ENCODE peak calls at places on chromosomes 1 and 21, in ten cellular contexts. One of them, this sample, is unnamed. For H3K9me3, the result is how much of the 10 kb centered on the place peaks cover.

GRCh38 chr1:234778215-234779159 is 168.5 kb upstream of the IRF2BP2 start:
- DNase-seq in neural progenitor cell: peak
- DNase-seq in OCI-LY7: no peak
- DNase-seq in SK-N-SH: no peak
- DNase-seq in H1: no peak
- DNase-seq in PC-9: no peak
- DNase-seq in GM23248: no peak
- DNase-seq in neuronal stem cell: no peak
- DNase-seq in PC-3: peak
- DNase-seq in fibroblast of lung: no peak
- DNase-seq in this sample: no peak

GRCh38 chr1:229862017-229862774 is 204.8 kb upstream of the GALNT2 start:
- DNase-seq in neural progenitor cell: peak
- DNase-seq in OCI-LY7: no peak
- DNase-seq in SK-N-SH: no peak
- DNase-seq in H1: peak
- DNase-seq in PC-9: no peak
- DNase-seq in GM23248: no peak
- DNase-seq in neuronal stem cell: peak
- DNase-seq in PC-3: no peak
- DNase-seq in fibroblast of lung: peak
- DNase-seq in this sample: no peak

GRCh38 chr21:40270134-40270533 is 402.9 kb downstream of the PCP4 start:
- DNase-seq in neural progenitor cell: no peak
- DNase-seq in OCI-LY7: no peak
- DNase-seq in SK-N-SH: no peak
- DNase-seq in H1: no peak
- DNase-seq in PC-9: no peak
- DNase-seq in GM23248: no peak
- DNase-seq in neuronal stem cell: no peak
- DNase-seq in PC-3: no peak
- DNase-seq in fibroblast of lung: no peak
- DNase-seq in this sample: no peak

GRCh38 chr1:197618065-197618464 is 157.2 kb downstream of the DENND1B start:
- DNase-seq in neural progenitor cell: no peak
- DNase-seq in OCI-LY7: no peak
- DNase-seq in SK-N-SH: no peak
- DNase-seq in H1: no peak
- DNase-seq in PC-9: no peak
- DNase-seq in GM23248: peak
- DNase-seq in neuronal stem cell: no peak
- DNase-seq in PC-3: no peak
- DNase-seq in fibroblast of lung: peak
- DNase-seq in this sample: no peak

GRCh38 chr1:41313661-41314131 is 47.5 kb upstream of the FOXO6 start:
- DNase-seq in neural progenitor cell: peak
- DNase-seq in OCI-LY7: peak
- DNase-seq in SK-N-SH: peak
- DNase-seq in H1: peak
- DNase-seq in PC-9: no peak
- DNase-seq in GM23248: peak
- DNase-seq in neuronal stem cell: no peak
- DNase-seq in PC-3: peak
- DNase-seq in fibroblast of lung: peak
- DNase-seq in this sample: no peak

GRCh38 chr1:26239936-26240335 is 5.9 kb downstream of the CEP85 start:
- DNase-seq in neural progenitor cell: no peak
- DNase-seq in OCI-LY7: no peak
- DNase-seq in SK-N-SH: no peak
- DNase-seq in H1: no peak
- DNase-seq in PC-9: no peak
- DNase-seq in GM23248: peak
- DNase-seq in neuronal stem cell: no peak
- DNase-seq in PC-3: no peak
- DNase-seq in fibroblast of lung: peak
- DNase-seq in this sample: no peak

GRCh38 chr1:172322219-172323061 is 98.0 kb upstream of the C1orf105 start:
- DNase-seq in neural progenitor cell: no peak
- DNase-seq in OCI-LY7: no peak
- DNase-seq in SK-N-SH: peak
- DNase-seq in H1: no peak
- DNase-seq in PC-9: peak
- DNase-seq in GM23248: peak
- DNase-seq in neuronal stem cell: no peak
- DNase-seq in PC-3: peak
- DNase-seq in fibroblast of lung: peak
- DNase-seq in this sample: peak

GRCh38 chr1:111967886-111968285 is 21.6 kb downstream of the KCND3 start:
- DNase-seq in neural progenitor cell: no peak
- DNase-seq in OCI-LY7: no peak
- DNase-seq in SK-N-SH: no peak
- DNase-seq in H1: no peak
- DNase-seq in PC-9: no peak
- DNase-seq in GM23248: no peak
- DNase-seq in neuronal stem cell: no peak
- DNase-seq in PC-3: no peak
- DNase-seq in fibroblast of lung: no peak
- DNase-seq in this sample: no peak

GRCh38 chr21:25732091-25732760 is 2.5 kb downstream of the ATP5PF start:
- DNase-seq in neural progenitor cell: no peak
- DNase-seq in OCI-LY7: no peak
- DNase-seq in SK-N-SH: no peak
- DNase-seq in H1: no peak
- DNase-seq in PC-9: no peak
- DNase-seq in GM23248: no peak
- DNase-seq in neuronal stem cell: no peak
- DNase-seq in PC-3: peak
- DNase-seq in fibroblast of lung: no peak
- DNase-seq in this sample: no peak

GRCh38 chr1:200257235-200257634 is 152.6 kb downstream of the ZNF281 start:
- DNase-seq in neural progenitor cell: no peak
- DNase-seq in OCI-LY7: no peak
- DNase-seq in SK-N-SH: no peak
- DNase-seq in H1: no peak
- DNase-seq in PC-9: no peak
- DNase-seq in GM23248: no peak
- DNase-seq in neuronal stem cell: no peak
- DNase-seq in PC-3: no peak
- DNase-seq in fibroblast of lung: no peak
- DNase-seq in this sample: no peak

GRCh38 chr1:156498447-156499193 is 2.0 kb downstream of the MEF2D start:
- DNase-seq in neural progenitor cell: no peak
- DNase-seq in OCI-LY7: peak
- DNase-seq in SK-N-SH: no peak
- DNase-seq in H1: no peak
- DNase-seq in PC-9: peak
- DNase-seq in GM23248: peak
- DNase-seq in neuronal stem cell: no peak
- DNase-seq in PC-3: peak
- DNase-seq in fibroblast of lung: peak
- DNase-seq in this sample: peak

GRCh38 chr1:10122926-10123325 is 87.4 kb upstream of the KIF1B start:
- DNase-seq in neural progenitor cell: no peak
- DNase-seq in OCI-LY7: no peak
- DNase-seq in SK-N-SH: no peak
- DNase-seq in H1: no peak
- DNase-seq in PC-9: peak
- DNase-seq in GM23248: peak
- DNase-seq in neuronal stem cell: no peak
- DNase-seq in PC-3: peak
- DNase-seq in fibroblast of lung: peak
- DNase-seq in this sample: peak

GRCh38 chr1:3469104-3469848 is 14.8 kb downstream of the ARHGEF16 start:
- DNase-seq in neural progenitor cell: no peak
- DNase-seq in OCI-LY7: no peak
- DNase-seq in SK-N-SH: no peak
- DNase-seq in H1: no peak
- DNase-seq in PC-9: no peak
- DNase-seq in GM23248: no peak
- DNase-seq in neuronal stem cell: no peak
- DNase-seq in PC-3: no peak
- DNase-seq in fibroblast of lung: no peak
- DNase-seq in this sample: no peak

GRCh38 chr1:184020855-184021254 is 16.7 kb downstream of the COLGALT2 start:
- DNase-seq in neural progenitor cell: no peak
- DNase-seq in OCI-LY7: no peak
- DNase-seq in SK-N-SH: no peak
- DNase-seq in H1: no peak
- DNase-seq in PC-9: no peak
- DNase-seq in GM23248: no peak
- DNase-seq in neuronal stem cell: no peak
- DNase-seq in PC-3: no peak
- DNase-seq in fibroblast of lung: no peak
- DNase-seq in this sample: no peak

GRCh38 chr1:207923121-207923520 is 12.2 kb upstream of the CD34 start:
- DNase-seq in neural progenitor cell: no peak
- DNase-seq in OCI-LY7: no peak
- DNase-seq in SK-N-SH: no peak
- DNase-seq in H1: no peak
- DNase-seq in PC-9: no peak
- DNase-seq in GM23248: no peak
- DNase-seq in neuronal stem cell: no peak
- DNase-seq in PC-3: no peak
- DNase-seq in fibroblast of lung: no peak
- DNase-seq in this sample: no peak

GRCh38 chr1:207925210-207925609 is 14.3 kb upstream of the CD34 start:
- DNase-seq in neural progenitor cell: peak
- DNase-seq in OCI-LY7: no peak
- DNase-seq in SK-N-SH: no peak
- DNase-seq in H1: no peak
- DNase-seq in PC-9: peak
- DNase-seq in GM23248: peak
- DNase-seq in neuronal stem cell: peak
- DNase-seq in PC-3: no peak
- DNase-seq in fibroblast of lung: peak
- DNase-seq in this sample: no peak

GRCh38 chr1:207920481-207921050 is 9.6 kb upstream of the CD34 start:
- DNase-seq in neural progenitor cell: no peak
- DNase-seq in OCI-LY7: no peak
- DNase-seq in SK-N-SH: peak
- DNase-seq in H1: no peak
- DNase-seq in PC-9: no peak
- DNase-seq in GM23248: no peak
- DNase-seq in neuronal stem cell: no peak
- DNase-seq in PC-3: no peak
- DNase-seq in fibroblast of lung: no peak
- DNase-seq in this sample: no peak

GRCh38 chr1:207923561-207923960 is 12.6 kb upstream of the CD34 start:
- DNase-seq in neural progenitor cell: peak
- DNase-seq in OCI-LY7: no peak
- DNase-seq in SK-N-SH: no peak
- DNase-seq in H1: no peak
- DNase-seq in PC-9: no peak
- DNase-seq in GM23248: no peak
- DNase-seq in neuronal stem cell: no peak
- DNase-seq in PC-3: no peak
- DNase-seq in fibroblast of lung: no peak
- DNase-seq in this sample: no peak

GRCh38 chr1:207922554-207922953 is 11.6 kb upstream of the CD34 start:
- DNase-seq in neural progenitor cell: no peak
- DNase-seq in OCI-LY7: no peak
- DNase-seq in SK-N-SH: no peak
- DNase-seq in H1: no peak
- DNase-seq in PC-9: no peak
- DNase-seq in GM23248: no peak
- DNase-seq in neuronal stem cell: no peak
- DNase-seq in PC-3: no peak
- DNase-seq in fibroblast of lung: no peak
- DNase-seq in this sample: no peak
- H2AFZ ChIP-seq in neural progenitor cell: no peak
- H2AFZ ChIP-seq in OCI-LY7: no peak
- H2AFZ ChIP-seq in SK-N-SH: no peak
- H2AFZ ChIP-seq in H1: no peak
- H2AFZ ChIP-seq in PC-9: no peak
- H2AFZ ChIP-seq in GM23248: no peak
- H2AFZ ChIP-seq in neuronal stem cell: no peak
- H2AFZ ChIP-seq in PC-3: no peak
- H2AFZ ChIP-seq in fibroblast of lung: peak
- H2AFZ ChIP-seq in this sample: no peak

GRCh38 chr1:36525166-36525565 is 42.5 kb upstream of the CSF3R start:
- DNase-seq in neural progenitor cell: no peak
- DNase-seq in OCI-LY7: no peak
- DNase-seq in SK-N-SH: no peak
- DNase-seq in H1: no peak
- DNase-seq in PC-9: no peak
- DNase-seq in GM23248: no peak
- DNase-seq in neuronal stem cell: no peak
- DNase-seq in PC-3: no peak
- DNase-seq in fibroblast of lung: no peak
- DNase-seq in this sample: no peak
- H3K27ac ChIP-seq in neural progenitor cell: no peak
- H3K27ac ChIP-seq in OCI-LY7: no peak
- H3K27ac ChIP-seq in SK-N-SH: no peak
- H3K27ac ChIP-seq in H1: no peak
- H3K27ac ChIP-seq in PC-9: no peak
- H3K27ac ChIP-seq in GM23248: no peak
- H3K27ac ChIP-seq in neuronal stem cell: no peak
- H3K27ac ChIP-seq in PC-3: no peak
- H3K27ac ChIP-seq in fibroblast of lung: no peak
- H3K27ac ChIP-seq in this sample: no peak

GRCh38 chr21:37348664-37349063 is 17.9 kb upstream of the DYRK1A start:
- DNase-seq in neural progenitor cell: peak
- DNase-seq in OCI-LY7: peak
- DNase-seq in SK-N-SH: no peak
- DNase-seq in H1: no peak
- DNase-seq in PC-9: no peak
- DNase-seq in GM23248: peak
- DNase-seq in neuronal stem cell: no peak
- DNase-seq in PC-3: peak
- DNase-seq in fibroblast of lung: no peak
- DNase-seq in this sample: no peak
- H3K9me3 ChIP-seq in neural progenitor cell: under half
- H3K9me3 ChIP-seq in OCI-LY7: under half
- H3K9me3 ChIP-seq in SK-N-SH: under half
- H3K9me3 ChIP-seq in H1: under half
- H3K9me3 ChIP-seq in PC-9: under half
- H3K9me3 ChIP-seq in GM23248: under half
- H3K9me3 ChIP-seq in neuronal stem cell: under half
- H3K9me3 ChIP-seq in PC-3: under half
- H3K9me3 ChIP-seq in fibroblast of lung: under half
- H3K9me3 ChIP-seq in this sample: under half

DNA sequence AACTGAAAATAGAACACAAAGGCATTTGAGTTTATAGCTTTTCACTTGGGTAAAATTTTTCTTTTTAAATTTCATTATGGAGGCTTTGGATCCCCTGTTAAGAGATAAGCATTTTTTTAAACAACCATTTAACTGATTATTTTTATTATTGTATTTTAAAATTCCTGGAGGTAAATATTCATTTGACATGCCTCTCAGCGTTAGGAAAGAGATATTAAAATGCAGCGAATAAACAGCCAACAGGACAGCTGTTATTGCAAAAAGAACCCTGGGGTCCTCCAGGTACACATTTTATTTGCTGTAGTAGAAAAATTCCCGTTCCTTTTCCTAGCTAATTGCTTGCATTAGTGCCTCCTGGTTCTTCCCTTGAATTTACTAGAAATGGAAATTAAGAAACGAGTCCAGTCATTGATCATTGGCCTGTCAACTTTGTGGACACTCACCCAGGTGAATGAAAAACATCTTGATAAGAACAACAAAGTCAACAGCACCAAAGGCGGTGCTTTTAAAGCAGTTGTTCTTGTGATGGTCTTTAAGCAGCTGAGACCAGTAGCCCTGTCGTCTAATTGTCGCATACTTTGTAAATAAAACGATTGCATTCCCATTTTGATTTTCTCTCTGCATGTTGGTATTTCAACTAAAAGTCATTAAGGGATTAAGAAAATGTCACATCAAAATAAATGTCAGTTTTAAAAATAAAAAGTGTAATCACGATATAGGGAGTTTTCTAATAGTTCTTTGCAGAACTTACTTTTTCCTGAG is 282.4 kb downstream of the GRIK1 start:
- DNase-seq in neural progenitor cell: no peak
- DNase-seq in OCI-LY7: no peak
- DNase-seq in SK-N-SH: no peak
- DNase-seq in H1: no peak
- DNase-seq in PC-9: no peak
- DNase-seq in GM23248: no peak
- DNase-seq in neuronal stem cell: no peak
- DNase-seq in PC-3: no peak
- DNase-seq in fibroblast of lung: no peak
- DNase-seq in this sample: no peak
- H2AFZ ChIP-seq in neural progenitor cell: no peak
- H2AFZ ChIP-seq in OCI-LY7: no peak
- H2AFZ ChIP-seq in SK-N-SH: peak
- H2AFZ ChIP-seq in H1: no peak
- H2AFZ ChIP-seq in PC-9: no peak
- H2AFZ ChIP-seq in GM23248: no peak
- H2AFZ ChIP-seq in neuronal stem cell: no peak
- H2AFZ ChIP-seq in PC-3: no peak
- H2AFZ ChIP-seq in fibroblast of lung: no peak
- H2AFZ ChIP-seq in this sample: no peak

This sample was measured in mammary epithelial cell.